ENCODE peak calls at places on chromosome X, in nine cellular contexts. G, U, E, M, B, H, J, I and F are unnamed samples.

GRCh38 chrX:129769467-129770154 is 10.1 kb upstream of the SASH3 start:
- DNase-seq in G (peak), U (no peak), E (no peak), M (no peak), B (no peak), H (peak), J (no peak), I (no peak), F (no peak)

GRCh38 chrX:102863735-102864134 is 73.3 kb upstream of the RAB40AL start:
- DNase-seq in G (peak), U (peak), E (peak), M (peak), B (peak), H (peak), J (peak), I (peak), F (peak)

GRCh38 chrX:112644713-112645112 is 35.0 kb downstream of the LHFPL1 start:
- DNase-seq in G (no peak), U (no peak), E (no peak), M (no peak), B (no peak), H (no peak), J (no peak), I (no peak), F (no peak)

GRCh38 chrX:118534716-118535493 is 39.3 kb downstream of the DOCK11 start:
- DNase-seq in G (no peak), U (no peak), E (no peak), M (no peak), B (no peak), H (no peak), J (no peak), I (no peak), F (no peak)

GRCh38 chrX:16788477-16788876 is 2.2 kb downstream of the TXLNG start:
- DNase-seq in G (no peak), U (peak), E (no peak), M (peak), B (no peak), H (no peak), J (no peak), I (no peak), F (no peak)

GRCh38 chrX:154371771-154372300 is 2.6 kb downstream of the FLNA start:
- DNase-seq in G (no peak), U (no peak), E (no peak), M (peak), B (no peak), H (no peak), J (no peak), I (no peak), F (no peak)

GRCh38 chrX:10197597-10198210 is 40.9 kb downstream of the CLCN4 start:
- DNase-seq in G (no peak), U (no peak), E (no peak), M (no peak), B (no peak), H (no peak), J (no peak), I (no peak), F (peak)

GRCh38 chrX:63855896-63856295 is 70.9 kb upstream of the ARHGEF9 start:
- DNase-seq in G (no peak), U (peak), E (no peak), M (no peak), B (no peak), H (no peak), J (no peak), I (no peak), F (no peak)

GRCh38 chrX:150635952-150636351 is 57.2 kb upstream of the MTMR1 start:
- DNase-seq in G (peak), U (peak), E (no peak), M (no peak), B (no peak), H (no peak), J (no peak), I (peak), F (no peak)